ENCODE peak calls at places on chromosomes 3 and 15, in seven cellular contexts. M is heart right ventricle; F is HL-60; X is ovary; A is adrenal gland; B is CD8-positive, alpha-beta T cell; W is A549. S is an unnamed sample.

GRCh38 chr3:39427506-39427905 is 21.0 kb downstream of the RPSA start:
- DNase-seq in M (no peak), F (no peak), X (no peak), A (no peak), B (no peak), W (no peak), S (no peak)

GRCh38 chr15:32747886-32748285 is 30.1 kb downstream of the GREM1 start:
- DNase-seq in M (no peak), F (no peak), X (no peak), A (no peak), B (no peak), W (no peak), S (no peak)

GRCh38 chr3:29226709-29227108 is 54.2 kb upstream of the RBMS3 start:
- DNase-seq in M (no peak), F (no peak), X (no peak), A (peak; percentile 1), B (no peak), W (no peak), S (no peak)

GRCh38 chr3:138774529-138775253 is 60.0 kb downstream of the PIK3CB start:
- DNase-seq in M (no peak), F (no peak), X (peak; percentile 75), A (peak; percentile 74), B (no peak), W (peak; percentile 18), S (no peak)

GRCh38 chr3:121979246-121979645 is 42.8 kb downstream of the ILDR1 start:
- DNase-seq in M (no peak), F (no peak), X (no peak), A (no peak), B (no peak), W (no peak), S (no peak)

GRCh38 chr3:187745201-187746058 is at the start of gene BCL6:
- DNase-seq in M (peak; percentile 89), F (peak; percentile 88), X (peak; percentile 96), A (peak; percentile 96), B (peak; percentile 80), W (peak; percentile 85), S (peak; percentile 87)

GRCh38 chr3:12993623-12994356 is 79.4 kb downstream of the IQSEC1 start:
- DNase-seq in M (peak; percentile 50), F (no peak), X (peak; percentile 41), A (peak; percentile 61), B (no peak), W (peak; percentile 56), S (no peak)

GRCh38 chr3:171688593-171688992 is 121.7 kb downstream of the PLD1 start:
- DNase-seq in M (no peak), F (no peak), X (no peak), A (no peak), B (no peak), W (no peak), S (no peak)

GRCh38 chr15:74270854-74271520 is 34.9 kb downstream of the CCDC33 start:
- DNase-seq in M (no peak), F (no peak), X (no peak), A (no peak), B (no peak), W (no peak), S (no peak)

GRCh38 chr3:28013864-28014473 is 227.4 kb upstream of the CMC1 start:
- DNase-seq in M (no peak), F (no peak), X (no peak), A (no peak), B (no peak), W (no peak), S (no peak)

GRCh38 chr3:62758296-62759066 is 116.7 kb downstream of the CADPS start:
- DNase-seq in M (no peak), F (no peak), X (no peak), A (peak; percentile 30), B (no peak), W (no peak), S (no peak)
- TF ChIP-seq CTCF in M (no peak), F (no peak), X (no peak), A (no peak), B (no peak), W (no peak), S (no peak)

GRCh38 chr3:69352305-69353087 is 33.4 kb downstream of the FRMD4B start:
- DNase-seq in M (no peak), F (no peak), X (no peak), A (no peak), B (no peak), W (no peak), S (no peak)
- H3K4me3 ChIP-seq in M (peak overlapping the region; percentile 40), F (no peak overlapping the region), X (no peak overlapping the region), A (no peak overlapping the region), B (no peak overlapping the region), W (no peak overlapping the region), S (no peak overlapping the region)

GRCh38 chr3:52879090-52879489 is 18.3 kb downstream of the STIMATE start:
- DNase-seq in M (no peak), F (no peak), X (no peak), A (no peak), B (no peak), W (no peak), S (no peak)
- TF ChIP-seq CTCF in M (no peak), F (peak; percentile 2), X (no peak), A (no peak), B (no peak), W (no peak), S (peak; percentile 7)

DNA sequence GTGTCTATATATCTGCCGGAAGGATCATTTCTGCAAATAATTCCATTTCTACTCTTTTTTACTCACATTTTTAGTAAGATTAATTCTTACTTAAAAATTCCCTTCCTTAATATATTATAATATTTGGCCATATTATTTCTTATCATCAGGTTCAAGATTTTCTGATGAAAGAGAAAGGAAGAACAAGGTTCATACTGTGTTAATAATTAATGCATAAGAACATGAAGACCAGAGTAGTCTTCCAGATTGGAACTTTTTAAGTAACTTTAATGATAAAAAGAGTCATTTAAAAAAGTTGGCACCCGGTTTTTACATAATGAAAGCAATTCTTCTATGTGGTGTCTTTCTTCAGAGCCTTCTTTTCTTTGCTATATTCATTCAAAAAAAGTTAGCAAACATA is 590 bp downstream of the ACKR4 start:
- DNase-seq in M (no peak), F (no peak), X (no peak), A (no peak), B (no peak), W (no peak), S (no peak)
- H3K4me3 ChIP-seq in M (peak overlapping the region; percentile 30), F (no peak overlapping the region), X (peak overlapping the region; percentile 19), A (no peak overlapping the region), B (no peak overlapping the region), W (no peak overlapping the region), S (no peak overlapping the region)

DNA sequence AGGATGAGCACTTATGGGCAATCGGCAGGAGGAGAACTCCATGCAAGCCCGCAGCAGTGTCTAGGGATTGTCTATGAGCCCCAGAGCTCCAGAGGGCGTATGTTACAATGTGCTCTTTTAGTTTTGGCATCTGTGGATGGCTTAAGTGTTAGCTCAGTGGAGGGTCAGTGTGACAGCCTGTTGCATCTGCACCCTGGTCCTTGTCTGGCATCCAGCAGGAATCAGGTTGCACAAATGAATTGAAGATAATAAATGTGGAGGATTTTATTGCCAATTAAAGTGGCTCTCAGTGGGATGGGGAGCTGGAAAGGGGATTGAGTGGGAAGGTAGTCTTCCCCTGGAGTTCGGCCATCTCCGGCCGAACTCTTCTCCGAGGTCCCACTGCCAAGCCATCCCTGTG is 11.8 kb upstream of the PRICKLE2 start:
- DNase-seq in M (no peak), F (no peak), X (no peak), A (no peak), B (no peak), W (no peak), S (no peak)
- TF ChIP-seq CTCF in M (no peak), F (no peak), X (no peak), A (no peak), B (no peak), W (no peak), S (no peak)

GRCh38 chr3:536417-536813 is 339.9 kb downstream of the CHL1 start:
- DNase-seq in M (no peak), F (no peak), X (no peak), A (no peak), B (no peak), W (no peak), S (no peak)
- H3K4me3 ChIP-seq in M (peak overlapping the region; percentile 27), F (no peak overlapping the region), X (peak overlapping the region; percentile 18), A (no peak overlapping the region), B (no peak overlapping the region), W (no peak overlapping the region), S (peak overlapping the region; percentile 65)

GRCh38 chr3:124149081-124149480 is 157.2 kb upstream of the ROPN1 start:
- DNase-seq in M (no peak), F (no peak), X (no peak), A (no peak), B (no peak), W (no peak), S (no peak)

GRCh38 chr3:124144035-124144814 is 152.3 kb upstream of the ROPN1 start:
- DNase-seq in M (no peak), F (no peak), X (no peak), A (no peak), B (no peak), W (no peak), S (no peak)

GRCh38 chr3:124147429-124147828 is 155.5 kb upstream of the ROPN1 start:
- DNase-seq in M (no peak), F (no peak), X (no peak), A (no peak), B (no peak), W (no peak), S (no peak)

GRCh38 chr3:124149774-124150173 is 157.8 kb upstream of the ROPN1 start:
- DNase-seq in M (no peak), F (no peak), X (no peak), A (no peak), B (no peak), W (no peak), S (no peak)
- TF ChIP-seq CTCF in M (no peak), F (no peak), X (no peak), A (no peak), B (no peak), W (no peak), S (no peak)

DNA sequence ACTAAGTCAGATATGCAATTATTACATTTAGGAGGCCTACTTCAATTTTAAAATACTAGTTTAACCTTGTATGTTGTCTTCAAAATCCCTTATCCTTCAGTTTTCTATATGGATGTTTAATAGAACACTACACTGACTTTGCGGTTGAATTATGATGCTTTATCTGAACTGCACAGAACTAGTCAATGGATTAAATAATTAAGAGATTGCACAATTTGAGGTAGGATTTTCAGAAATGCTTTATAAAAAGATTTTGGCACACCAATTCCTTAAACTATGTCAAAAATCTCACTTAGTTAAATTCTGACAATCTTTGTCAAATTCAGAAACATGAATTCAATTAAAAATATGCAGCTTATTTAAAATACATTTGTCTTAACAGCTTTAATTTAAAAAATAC is 28.1 kb downstream of the ATOSA start:
- DNase-seq in M (no peak), F (no peak), X (no peak), A (no peak), B (no peak), W (no peak), S (no peak)
- H3K4me3 ChIP-seq in M (no peak overlapping the region), F (no peak overlapping the region), X (no peak overlapping the region), A (no peak overlapping the region), B (no peak overlapping the region), W (peak overlapping the region; percentile 40), S (peak overlapping the region; percentile 48)